ENCODE peak calls at places on chromosomes 13 and 19, in six cellular contexts. Q is body of pancreas, D is HFF-Myc, S is astrocyte of the spinal cord, T is psoas muscle, G is fibroblast of the aortic adventitia. C is an unnamed sample.

GRCh38 chr13:110874508-110874960 is 40.3 kb downstream of the ANKRD10 start:
- DNase-seq in Q (peak; percentile 85), D (no peak), S (peak; percentile 72), T (peak; percentile 91), G (peak; percentile 54), C (peak; percentile 11)

GRCh38 chr19:28492616-28493015 is 720.3 kb downstream of the UQCRFS1 start:
- DNase-seq in Q (no peak), D (no peak), S (no peak), T (no peak), G (no peak), C (no peak)

GRCh38 chr19:45164577-45165335 is 4.0 kb upstream of the NKPD1 start:
- DNase-seq in Q (peak; percentile 56), D (peak; percentile 38), S (peak; percentile 45), T (no peak), G (peak; percentile 57), C (no peak)

GRCh38 chr13:89568276-89568675 is 1779.2 kb upstream of the MIR17HG start:
- DNase-seq in Q (no peak), D (no peak), S (peak; percentile 10), T (no peak), G (no peak), C (no peak)

GRCh38 chr19:35266904-35267817 is 1.6 kb upstream of the USF2 start:
- DNase-seq in Q (peak; percentile 53), D (no peak), S (no peak), T (peak; percentile 82), G (no peak), C (no peak)

GRCh38 chr13:114140909-114141255 is 8.5 kb upstream of the RASA3 start:
- DNase-seq in Q (no peak), D (no peak), S (no peak), T (no peak), G (no peak), C (no peak)

GRCh38 chr19:49978324-49978723 is 17.4 kb upstream of the SIGLEC11 start:
- DNase-seq in Q (no peak), D (no peak), S (no peak), T (peak; percentile 33), G (no peak), C (no peak)

GRCh38 chr13:88246239-88246638 is 575.1 kb downstream of the SLITRK5 start:
- DNase-seq in Q (no peak), D (no peak), S (no peak), T (no peak), G (no peak), C (no peak)

GRCh38 chr19:29804493-29804892 is 7.3 kb upstream of the CCNE1 start:
- DNase-seq in Q (no peak), D (no peak), S (no peak), T (no peak), G (no peak), C (no peak)

GRCh38 chr13:114226088-114226487 is 8.6 kb upstream of the CDC16 start:
- DNase-seq in Q (peak; percentile 63), D (no peak), S (no peak), T (no peak), G (no peak), C (no peak)

GRCh38 chr13:94311893-94312292 is 167.6 kb downstream of the DCT start:
- DNase-seq in Q (no peak), D (no peak), S (no peak), T (no peak), G (no peak), C (no peak)

GRCh38 chr13:52615817-52616216 is 26.4 kb upstream of the HNRNPA1L2 start:
- DNase-seq in Q (no peak), D (no peak), S (no peak), T (no peak), G (no peak), C (no peak)

DNA sequence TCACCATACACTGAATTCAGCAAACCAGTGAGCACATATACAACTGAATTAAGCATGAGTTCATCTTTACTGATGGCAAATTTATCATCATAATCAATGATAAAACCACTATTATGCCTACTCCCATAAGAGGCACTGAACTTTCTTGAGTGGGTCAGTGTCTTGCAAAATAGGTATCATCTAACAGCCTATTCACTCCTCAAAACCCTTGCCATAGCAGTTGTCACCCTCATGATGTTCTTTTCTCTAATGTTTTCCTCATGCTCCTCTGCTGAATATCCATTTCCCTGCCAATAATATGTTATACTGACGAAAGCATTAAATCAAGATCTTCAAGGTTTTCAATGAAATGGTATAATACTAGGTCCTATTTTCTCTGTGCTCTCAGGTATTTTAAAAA is 5.6 kb downstream of the ARGLU1 start:
- DNase-seq in Q (no peak), D (no peak), S (no peak), T (no peak), G (no peak), C (no peak)
- H3K4me3 ChIP-seq in Q (no peak overlapping the region), D (no peak overlapping the region), S (no peak overlapping the region), T (peak overlapping the region; percentile 31), G (no peak overlapping the region), C (no peak overlapping the region)

GRCh38 chr13:44283598-44283997 is 90.0 kb upstream of the SERP2 start:
- DNase-seq in Q (no peak), D (no peak), S (no peak), T (no peak), G (no peak), C (no peak)

GRCh38 chr13:44281252-44282000 is 92.2 kb upstream of the SERP2 start:
- DNase-seq in Q (peak; percentile 23), D (no peak), S (no peak), T (no peak), G (no peak), C (no peak)

GRCh38 chr13:44278164-44278563 is 95.5 kb upstream of the SERP2 start:
- DNase-seq in Q (peak; percentile 21), D (no peak), S (no peak), T (no peak), G (no peak), C (no peak)

GRCh38 chr13:44277459-44277858 is 96.2 kb upstream of the SERP2 start:
- DNase-seq in Q (no peak), D (no peak), S (no peak), T (no peak), G (no peak), C (no peak)

GRCh38 chr13:44280461-44280860 is 93.2 kb upstream of the SERP2 start:
- DNase-seq in Q (no peak), D (no peak), S (peak; percentile 69), T (no peak), G (peak; percentile 22), C (no peak)
- TF ChIP-seq CTCF in Q (no peak), D (no peak), S (no peak), T (no peak), G (no peak), C (no peak)

GRCh38 chr13:98542568-98543379 is 34.1 kb downstream of the STK24 start:
- DNase-seq in Q (no peak), D (no peak), S (no peak), T (peak; percentile 60), G (no peak), C (no peak)

GRCh38 chr13:98541211-98541610 is 35.7 kb downstream of the STK24 start:
- DNase-seq in Q (no peak), D (no peak), S (no peak), T (no peak), G (peak; percentile 22), C (no peak)

GRCh38 chr13:98541701-98542203 is 35.2 kb downstream of the STK24 start:
- DNase-seq in Q (no peak), D (no peak), S (no peak), T (no peak), G (peak; percentile 32), C (no peak)

GRCh38 chr13:98544105-98544710 is 32.7 kb downstream of the STK24 start:
- DNase-seq in Q (no peak), D (no peak), S (no peak), T (peak; percentile 54), G (no peak), C (no peak)

DNA sequence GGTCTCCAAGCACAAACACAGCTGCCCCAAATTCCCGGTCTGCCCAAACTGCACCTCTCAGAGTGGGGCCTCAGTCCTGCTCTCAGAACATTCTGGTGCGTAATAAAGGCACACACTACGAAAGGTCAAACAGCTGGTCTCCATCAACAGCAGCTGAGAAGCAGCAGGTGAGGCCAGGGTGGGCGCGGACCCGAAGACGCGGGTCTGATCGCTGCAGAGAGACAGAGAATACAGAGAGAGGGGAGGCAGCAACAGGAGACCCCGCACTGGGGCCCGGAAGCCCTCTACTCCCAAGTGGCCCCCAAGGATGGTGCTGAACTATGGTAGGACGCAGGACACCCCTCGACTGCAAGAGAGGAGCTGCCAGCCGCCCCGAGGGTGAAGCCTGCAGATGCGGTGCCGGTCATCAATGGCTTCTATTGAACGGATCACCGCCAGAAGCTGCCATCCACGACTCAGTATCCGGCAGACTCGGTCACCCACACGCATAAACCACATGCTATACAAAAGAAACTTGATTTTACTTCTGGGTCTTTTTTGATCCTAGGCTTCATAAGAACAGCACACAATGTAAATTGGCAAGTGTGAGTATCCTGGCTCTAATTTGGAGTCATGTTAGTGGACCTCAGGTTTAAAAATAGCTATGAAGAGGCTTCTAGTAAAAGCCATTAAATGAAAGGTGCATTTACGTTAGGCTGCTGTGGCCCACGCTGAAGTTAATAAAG is 33.4 kb downstream of the STK24 start:
- DNase-seq in Q (no peak), D (no peak), S (no peak), T (peak; percentile 42), G (no peak), C (no peak)
- H3K4me3 ChIP-seq in Q (no peak overlapping the region), D (no peak overlapping the region), S (no peak overlapping the region), T (peak overlapping the region; percentile 46), G (no peak overlapping the region), C (no peak overlapping the region)

GRCh38 chr13:109749365-109749764 is 37.0 kb downstream of the IRS2 start:
- DNase-seq in Q (no peak), D (no peak), S (no peak), T (no peak), G (no peak), C (no peak)

GRCh38 chr13:109746364-109746763 is 40.0 kb downstream of the IRS2 start:
- DNase-seq in Q (no peak), D (no peak), S (no peak), T (no peak), G (no peak), C (no peak)

GRCh38 chr13:109745702-109746101 is 40.7 kb downstream of the IRS2 start:
- DNase-seq in Q (no peak), D (no peak), S (no peak), T (no peak), G (no peak), C (no peak)

GRCh38 chr13:109748677-109749076 is 37.7 kb downstream of the IRS2 start:
- DNase-seq in Q (no peak), D (no peak), S (no peak), T (no peak), G (no peak), C (no peak)

DNA sequence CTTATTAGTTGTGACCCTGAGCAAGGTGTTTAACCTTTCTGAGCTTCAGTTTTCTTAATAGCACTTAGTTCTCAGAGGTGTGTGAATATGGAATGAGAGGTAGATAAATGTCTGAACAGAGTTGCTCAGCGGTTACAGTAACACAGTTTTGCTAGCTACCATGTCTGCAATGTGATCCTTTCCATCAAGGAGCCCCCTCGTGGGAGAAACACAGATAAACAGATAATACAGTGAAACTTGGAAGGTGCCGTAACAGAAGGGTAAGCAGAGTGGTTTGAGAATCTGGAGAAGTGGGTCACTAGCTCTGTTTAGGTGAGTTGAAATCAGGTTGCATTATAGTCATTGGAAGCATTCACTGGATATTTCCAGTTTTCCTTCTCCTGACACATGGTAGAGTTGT is 38.9 kb downstream of the IRS2 start:
- DNase-seq in Q (no peak), D (no peak), S (no peak), T (no peak), G (no peak), C (no peak)
- TF ChIP-seq CTCF in Q (no peak), D (no peak), S (peak; percentile 11), T (no peak), G (no peak), C (peak; percentile 23)